ENCODE peak calls at places on chromosomes 4 and X, in eight cellular contexts. One of them, this sample, is unnamed.

GRCh38 chrX:10001496-10001895 is 34.3 kb downstream of the CLDN34 start:
- DNase-seq in A549: no peak
- DNase-seq in IMR-90: no peak
- DNase-seq in SK-N-SH: no peak
- DNase-seq in H1: no peak
- DNase-seq in GM12878: no peak
- DNase-seq in K562: no peak
- DNase-seq in HepG2: no peak
- DNase-seq in this sample: no peak

GRCh38 chrX:8083276-8083675 is 87.8 kb downstream of the VCX2 start:
- DNase-seq in A549: no peak
- DNase-seq in IMR-90: no peak
- DNase-seq in SK-N-SH: no peak
- DNase-seq in H1: no peak
- DNase-seq in GM12878: no peak
- DNase-seq in K562: no peak
- DNase-seq in HepG2: no peak
- DNase-seq in this sample: no peak

GRCh38 chr4:137471461-137471860 is 60.8 kb downstream of the PCDH18 start:
- DNase-seq in A549: no peak
- DNase-seq in IMR-90: peak
- DNase-seq in SK-N-SH: no peak
- DNase-seq in H1: no peak
- DNase-seq in GM12878: no peak
- DNase-seq in K562: no peak
- DNase-seq in HepG2: no peak
- DNase-seq in this sample: no peak

GRCh38 chrX:84320606-84321005 is 132.6 kb upstream of the RPS6KA6 start:
- DNase-seq in A549: no peak
- DNase-seq in IMR-90: peak
- DNase-seq in SK-N-SH: no peak
- DNase-seq in H1: no peak
- DNase-seq in GM12878: no peak
- DNase-seq in K562: no peak
- DNase-seq in HepG2: no peak
- DNase-seq in this sample: no peak

GRCh38 chr4:176185068-176185467 is 10.3 kb downstream of the SPATA4 start:
- DNase-seq in A549: no peak
- DNase-seq in IMR-90: peak
- DNase-seq in SK-N-SH: no peak
- DNase-seq in H1: no peak
- DNase-seq in GM12878: no peak
- DNase-seq in K562: no peak
- DNase-seq in HepG2: no peak
- DNase-seq in this sample: no peak

GRCh38 chr4:140756292-140757219 is at the start of gene TBC1D9:
- DNase-seq in A549: peak
- DNase-seq in IMR-90: peak
- DNase-seq in SK-N-SH: peak
- DNase-seq in H1: peak
- DNase-seq in GM12878: peak
- DNase-seq in K562: no peak
- DNase-seq in HepG2: peak
- DNase-seq in this sample: peak

GRCh38 chrX:10769165-10769564 is 148.8 kb upstream of the MID1 start:
- DNase-seq in A549: peak
- DNase-seq in IMR-90: peak
- DNase-seq in SK-N-SH: peak
- DNase-seq in H1: no peak
- DNase-seq in GM12878: no peak
- DNase-seq in K562: peak
- DNase-seq in HepG2: no peak
- DNase-seq in this sample: no peak

GRCh38 chr4:123939621-123940020 is 543.0 kb downstream of the SPRY1 start:
- DNase-seq in A549: no peak
- DNase-seq in IMR-90: peak
- DNase-seq in SK-N-SH: no peak
- DNase-seq in H1: no peak
- DNase-seq in GM12878: no peak
- DNase-seq in K562: no peak
- DNase-seq in HepG2: no peak
- DNase-seq in this sample: no peak

GRCh38 chr4:57426779-57427395 is 316.7 kb upstream of the IGFBP7 start:
- DNase-seq in A549: peak
- DNase-seq in IMR-90: peak
- DNase-seq in SK-N-SH: peak
- DNase-seq in H1: peak
- DNase-seq in GM12878: no peak
- DNase-seq in K562: peak
- DNase-seq in HepG2: peak
- DNase-seq in this sample: peak

GRCh38 chrX:140440891-140441290 is 64.0 kb downstream of the SOX3 start:
- DNase-seq in A549: no peak
- DNase-seq in IMR-90: peak
- DNase-seq in SK-N-SH: no peak
- DNase-seq in H1: no peak
- DNase-seq in GM12878: no peak
- DNase-seq in K562: no peak
- DNase-seq in HepG2: no peak
- DNase-seq in this sample: peak

GRCh38 chr4:173879286-173879908 is 349.4 kb upstream of the HAND2 start:
- DNase-seq in A549: no peak
- DNase-seq in IMR-90: no peak
- DNase-seq in SK-N-SH: no peak
- DNase-seq in H1: no peak
- DNase-seq in GM12878: no peak
- DNase-seq in K562: no peak
- DNase-seq in HepG2: no peak
- DNase-seq in this sample: no peak

GRCh38 chrX:79268788-79269187 is 98.3 kb downstream of the ITM2A start:
- DNase-seq in A549: no peak
- DNase-seq in IMR-90: no peak
- DNase-seq in SK-N-SH: no peak
- DNase-seq in H1: no peak
- DNase-seq in GM12878: no peak
- DNase-seq in K562: no peak
- DNase-seq in HepG2: no peak
- DNase-seq in this sample: no peak

GRCh38 chrX:119686087-119686639 is 6.8 kb downstream of the SEPTIN6 start:
- DNase-seq in A549: no peak
- DNase-seq in IMR-90: no peak
- DNase-seq in SK-N-SH: peak
- DNase-seq in H1: no peak
- DNase-seq in GM12878: peak
- DNase-seq in K562: no peak
- DNase-seq in HepG2: no peak
- DNase-seq in this sample: no peak

GRCh38 chrX:152601848-152602616 is 35.7 kb upstream of the GABRQ start:
- DNase-seq in A549: no peak
- DNase-seq in IMR-90: no peak
- DNase-seq in SK-N-SH: peak
- DNase-seq in H1: peak
- DNase-seq in GM12878: no peak
- DNase-seq in K562: peak
- DNase-seq in HepG2: peak
- DNase-seq in this sample: peak

GRCh38 chr4:119810001-119810400 is 181.4 kb upstream of the PDE5A start:
- DNase-seq in A549: no peak
- DNase-seq in IMR-90: peak
- DNase-seq in SK-N-SH: no peak
- DNase-seq in H1: no peak
- DNase-seq in GM12878: no peak
- DNase-seq in K562: no peak
- DNase-seq in HepG2: no peak
- DNase-seq in this sample: no peak

GRCh38 chr4:128571747-128572146 is 237.8 kb upstream of the JADE1 start:
- DNase-seq in A549: peak
- DNase-seq in IMR-90: peak
- DNase-seq in SK-N-SH: no peak
- DNase-seq in H1: no peak
- DNase-seq in GM12878: no peak
- DNase-seq in K562: no peak
- DNase-seq in HepG2: no peak
- DNase-seq in this sample: no peak

GRCh38 chr4:87066403-87067119 is 131.8 kb downstream of the AFF1 start:
- DNase-seq in A549: no peak
- DNase-seq in IMR-90: no peak
- DNase-seq in SK-N-SH: no peak
- DNase-seq in H1: no peak
- DNase-seq in GM12878: no peak
- DNase-seq in K562: no peak
- DNase-seq in HepG2: no peak
- DNase-seq in this sample: no peak

GRCh38 chrX:102712967-102713677 is 874 bp downstream of the GPRASP2 start:
- DNase-seq in A549: peak
- DNase-seq in IMR-90: peak
- DNase-seq in SK-N-SH: peak
- DNase-seq in H1: peak
- DNase-seq in GM12878: no peak
- DNase-seq in K562: peak
- DNase-seq in HepG2: no peak
- DNase-seq in this sample: peak

GRCh38 chr4:55838356-55838755 is 15.1 kb upstream of the EXOC1 start:
- DNase-seq in A549: no peak
- DNase-seq in IMR-90: peak
- DNase-seq in SK-N-SH: no peak
- DNase-seq in H1: no peak
- DNase-seq in GM12878: no peak
- DNase-seq in K562: no peak
- DNase-seq in HepG2: no peak
- DNase-seq in this sample: no peak

GRCh38 chr4:128061566-128062536 is 739 bp downstream of the LARP1B start:
- DNase-seq in A549: peak
- DNase-seq in IMR-90: peak
- DNase-seq in SK-N-SH: peak
- DNase-seq in H1: peak
- DNase-seq in GM12878: no peak
- DNase-seq in K562: peak
- DNase-seq in HepG2: peak
- DNase-seq in this sample: peak

GRCh38 chr4:122777846-122778501 is 45.5 kb downstream of the BBS12 start:
- DNase-seq in A549: no peak
- DNase-seq in IMR-90: peak
- DNase-seq in SK-N-SH: no peak
- DNase-seq in H1: no peak
- DNase-seq in GM12878: no peak
- DNase-seq in K562: no peak
- DNase-seq in HepG2: no peak
- DNase-seq in this sample: no peak

GRCh38 chr4:17066972-17067371 is 168.5 kb upstream of the LDB2 start:
- DNase-seq in A549: peak
- DNase-seq in IMR-90: peak
- DNase-seq in SK-N-SH: no peak
- DNase-seq in H1: no peak
- DNase-seq in GM12878: no peak
- DNase-seq in K562: no peak
- DNase-seq in HepG2: no peak
- DNase-seq in this sample: no peak

GRCh38 chr4:83217721-83218522 is 66.7 kb downstream of the COQ2 start:
- DNase-seq in A549: no peak
- DNase-seq in IMR-90: no peak
- DNase-seq in SK-N-SH: no peak
- DNase-seq in H1: no peak
- DNase-seq in GM12878: peak
- DNase-seq in K562: no peak
- DNase-seq in HepG2: no peak
- DNase-seq in this sample: no peak

GRCh38 chrX:46553935-46554334 is 8.7 kb upstream of the ZNF674 start:
- DNase-seq in A549: no peak
- DNase-seq in IMR-90: no peak
- DNase-seq in SK-N-SH: no peak
- DNase-seq in H1: no peak
- DNase-seq in GM12878: no peak
- DNase-seq in K562: no peak
- DNase-seq in HepG2: no peak
- DNase-seq in this sample: no peak

GRCh38 chrX:46549914-46550313 is 4.7 kb upstream of the ZNF674 start:
- DNase-seq in A549: no peak
- DNase-seq in IMR-90: no peak
- DNase-seq in SK-N-SH: no peak
- DNase-seq in H1: no peak
- DNase-seq in GM12878: no peak
- DNase-seq in K562: no peak
- DNase-seq in HepG2: no peak
- DNase-seq in this sample: no peak

GRCh38 chrX:46559062-46559461 is 13.8 kb upstream of the ZNF674 start:
- DNase-seq in A549: no peak
- DNase-seq in IMR-90: no peak
- DNase-seq in SK-N-SH: no peak
- DNase-seq in H1: no peak
- DNase-seq in GM12878: no peak
- DNase-seq in K562: no peak
- DNase-seq in HepG2: no peak
- DNase-seq in this sample: no peak

GRCh38 chrX:46551494-46552128 is 6.4 kb upstream of the ZNF674 start:
- DNase-seq in A549: no peak
- DNase-seq in IMR-90: peak
- DNase-seq in SK-N-SH: no peak
- DNase-seq in H1: peak
- DNase-seq in GM12878: no peak
- DNase-seq in K562: no peak
- DNase-seq in HepG2: no peak
- DNase-seq in this sample: peak

GRCh38 chrX:46554942-46555341 is 9.7 kb upstream of the ZNF674 start:
- DNase-seq in A549: no peak
- DNase-seq in IMR-90: peak
- DNase-seq in SK-N-SH: no peak
- DNase-seq in H1: no peak
- DNase-seq in GM12878: no peak
- DNase-seq in K562: no peak
- DNase-seq in HepG2: peak
- DNase-seq in this sample: no peak
- TF ChIP-seq CTCF in A549: peak
- TF ChIP-seq CTCF in IMR-90: peak
- TF ChIP-seq CTCF in SK-N-SH: peak
- TF ChIP-seq CTCF in H1: no peak
- TF ChIP-seq CTCF in GM12878: peak
- TF ChIP-seq CTCF in K562: no peak
- TF ChIP-seq CTCF in HepG2: no peak
- TF ChIP-seq CTCF in this sample: no peak

GRCh38 chr4:29326816-29327215 is 1393.4 kb upstream of the PCDH7 start:
- DNase-seq in A549: no peak
- DNase-seq in IMR-90: peak
- DNase-seq in SK-N-SH: no peak
- DNase-seq in H1: no peak
- DNase-seq in GM12878: no peak
- DNase-seq in K562: no peak
- DNase-seq in HepG2: no peak
- DNase-seq in this sample: no peak
- TF ChIP-seq USF2 in A549: no peak
- TF ChIP-seq USF2 in IMR-90: no peak
- TF ChIP-seq USF2 in SK-N-SH: no peak
- TF ChIP-seq USF2 in H1: no peak
- TF ChIP-seq USF2 in GM12878: no peak
- TF ChIP-seq USF2 in K562: no peak
- TF ChIP-seq USF2 in HepG2: no peak
- TF ChIP-seq USF2 in this sample: no peak

GRCh38 chrX:132636080-132636479 is 147.2 kb upstream of the MBNL3 start:
- DNase-seq in A549: no peak
- DNase-seq in IMR-90: no peak
- DNase-seq in SK-N-SH: no peak
- DNase-seq in H1: no peak
- DNase-seq in GM12878: no peak
- DNase-seq in K562: no peak
- DNase-seq in HepG2: no peak
- DNase-seq in this sample: no peak
- TF ChIP-seq CTCF in A549: peak
- TF ChIP-seq CTCF in IMR-90: peak
- TF ChIP-seq CTCF in SK-N-SH: peak
- TF ChIP-seq CTCF in H1: no peak
- TF ChIP-seq CTCF in GM12878: no peak
- TF ChIP-seq CTCF in K562: no peak
- TF ChIP-seq CTCF in HepG2: no peak
- TF ChIP-seq CTCF in this sample: no peak

GRCh38 chr4:10106421-10107039 is 10.1 kb downstream of the WDR1 start:
- DNase-seq in A549: peak
- DNase-seq in IMR-90: peak
- DNase-seq in SK-N-SH: peak
- DNase-seq in H1: no peak
- DNase-seq in GM12878: no peak
- DNase-seq in K562: peak
- DNase-seq in HepG2: no peak
- DNase-seq in this sample: no peak
- TF ChIP-seq USF2 in A549: peak
- TF ChIP-seq USF2 in IMR-90: peak
- TF ChIP-seq USF2 in SK-N-SH: no peak
- TF ChIP-seq USF2 in H1: no peak
- TF ChIP-seq USF2 in GM12878: no peak
- TF ChIP-seq USF2 in K562: peak
- TF ChIP-seq USF2 in HepG2: no peak
- TF ChIP-seq USF2 in this sample: no peak

This sample was measured in WTC11.